ENCODE peak calls at places on chromosomes 16 and 17, in six cellular contexts. P is right atrium auricular region, G is ovary, E is heart left ventricle, X is left ventricle myocardium inferior, A is neural progenitor cell. J is an unnamed sample.
A peak's percentile ranks its signal among the peaks of the same experiment; 100 is the strongest.

GRCh38 chr16:55908641-55909040 is 33.5 kb upstream of the CES5A start:
- DNase-seq in P (no peak), G (no peak), E (no peak), X (no peak), A (no peak), J (no peak)

GRCh38 chr16:55439101-55439690 is 39.8 kb upstream of the MMP2 start:
- DNase-seq in P (no peak), G (no peak), E (no peak), X (no peak), A (no peak), J (no peak)

GRCh38 chr16:75109732-75110243 is 6.8 kb downstream of the LDHD start:
- DNase-seq in P (no peak), G (peak; percentile 42), E (peak; percentile 91), X (peak; percentile 78), A (no peak), J (peak; percentile 85)

GRCh38 chr17:38574712-38575111 is 31.0 kb downstream of the SRCIN1 start:
- DNase-seq in P (no peak), G (no peak), E (no peak), X (no peak), A (no peak), J (no peak)

GRCh38 chr16:85639529-85640253 is 26.6 kb downstream of the GSE1 start:
- DNase-seq in P (peak; percentile 61), G (no peak), E (peak; percentile 91), X (peak; percentile 79), A (no peak), J (no peak)

GRCh38 chr16:25523183-25523582 is 168.6 kb upstream of the HS3ST4 start:
- DNase-seq in P (no peak), G (no peak), E (no peak), X (no peak), A (no peak), J (no peak)

GRCh38 chr17:67559381-67559966 is 158.3 kb upstream of the NOL11 start:
- DNase-seq in P (no peak), G (no peak), E (no peak), X (no peak), A (no peak), J (peak; percentile 38)

GRCh38 chr16:67169642-67170167 is 633 bp upstream of the NOL3 start:
- DNase-seq in P (no peak), G (peak; percentile 58), E (no peak), X (no peak), A (peak; percentile 93), J (no peak)

GRCh38 chr16:85821441-85821901 is 22.0 kb downstream of the COX4I1 start:
- DNase-seq in P (peak; percentile 74), G (peak; percentile 72), E (peak; percentile 75), X (peak; percentile 73), A (peak; percentile 87), J (peak; percentile 84)

GRCh38 chr16:88922114-88922825 is 54.7 kb downstream of the CBFA2T3 start:
- DNase-seq in P (peak; percentile 88), G (peak; percentile 51), E (peak; percentile 93), X (peak; percentile 89), A (peak; percentile 54), J (peak; percentile 82)

GRCh38 chr17:80260791-80261158 is at the start of gene RNF213:
- DNase-seq in P (no peak), G (peak; percentile 56), E (peak; percentile 56), X (peak; percentile 62), A (peak; percentile 79), J (peak; percentile 83)

GRCh38 chr16:7405166-7405565 is 72.5 kb downstream of the RBFOX1 start:
- DNase-seq in P (no peak), G (no peak), E (peak; percentile 78), X (peak; percentile 64), A (peak; percentile 82), J (peak; percentile 7)

GRCh38 chr17:41932821-41933389 is 2.5 kb downstream of the ODAD4 start:
- DNase-seq in P (no peak), G (no peak), E (no peak), X (no peak), A (no peak), J (no peak)

GRCh38 chr16:57576429-57576870 is 34.0 kb downstream of the ADGRG5 start:
- DNase-seq in P (peak; percentile 79), G (peak; percentile 71), E (peak; percentile 61), X (peak; percentile 73), A (peak; percentile 86), J (no peak)

GRCh38 chr16:57720142-57720575 is 15.4 kb upstream of the KATNB1 start:
- DNase-seq in P (no peak), G (no peak), E (peak; percentile 52), X (no peak), A (peak; percentile 63), J (no peak)

GRCh38 chr16:57764341-57765159 is 29.0 kb downstream of the KATNB1 start:
- DNase-seq in P (no peak), G (no peak), E (peak; percentile 48), X (no peak), A (peak; percentile 45), J (no peak)

GRCh38 chr17:7404737-7405412 is 978 bp upstream of the TMEM256 start:
- DNase-seq in P (peak; percentile 64), G (peak; percentile 80), E (peak; percentile 68), X (peak; percentile 64), A (peak; percentile 90), J (peak; percentile 70)
- H3K4me3 ChIP-seq in P (peak overlapping the region; percentile 74), G (peak overlapping the region; percentile 65), E (peak overlapping the region; percentile 67), X (peak overlapping the region; percentile 78), A (peak overlapping the region; percentile 97), J (peak overlapping the region; percentile 22)

GRCh38 chr16:64047878-64048277 is 1074.0 kb downstream of the CDH11 start:
- DNase-seq in P (no peak), G (no peak), E (no peak), X (no peak), A (no peak), J (no peak)

GRCh38 chr16:64047207-64047606 is 1074.7 kb downstream of the CDH11 start:
- DNase-seq in P (no peak), G (no peak), E (no peak), X (no peak), A (no peak), J (no peak)

DNA sequence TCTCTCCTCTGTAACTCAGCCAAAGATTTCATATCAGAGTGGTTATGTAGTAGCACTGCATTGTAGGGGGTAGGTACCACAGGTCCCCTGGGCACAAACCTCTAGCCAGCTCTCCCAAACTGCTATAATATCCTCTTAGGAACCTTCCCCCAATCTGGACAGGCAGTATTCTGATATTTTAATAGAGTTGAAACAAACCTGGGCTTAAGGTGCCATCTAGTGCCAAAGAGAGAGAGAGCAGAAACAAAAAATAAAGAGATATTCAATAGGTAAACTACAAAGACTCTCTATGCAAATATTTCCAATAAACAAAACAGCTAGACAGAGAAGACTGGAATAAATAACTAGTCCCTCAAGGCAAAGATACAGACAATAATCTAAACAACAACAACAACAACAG is 1070.0 kb downstream of the CDH11 start:
- DNase-seq in P (no peak), G (no peak), E (no peak), X (no peak), A (peak; percentile 42), J (no peak)
- TF ChIP-seq CTCF in P (no peak), G (no peak), E (no peak), X (peak; percentile 45), A (peak; percentile 71), J (no peak)

GRCh38 chr17:40322417-40323315 is 13.7 kb downstream of the RARA start:
- DNase-seq in P (no peak), G (peak; percentile 82), E (peak; percentile 87), X (peak; percentile 74), A (no peak), J (peak; percentile 87)
- H3K36me3 ChIP-seq in P (no peaks in the 10 kb centered on the region), G (no peaks in the 10 kb centered on the region), E (no peaks in the 10 kb centered on the region), X (no peaks in the 10 kb centered on the region), A (no peaks in the 10 kb centered on the region), J (no peaks in the 10 kb centered on the region)

GRCh38 chr17:50858486-50859225 is 7.5 kb downstream of the TOB1 start:
- DNase-seq in P (no peak), G (no peak), E (no peak), X (no peak), A (no peak), J (no peak)
- H3K4me3 ChIP-seq in P (no peak overlapping the region), G (no peak overlapping the region), E (no peak overlapping the region), X (no peak overlapping the region), A (no peak overlapping the region), J (no peak overlapping the region)

GRCh38 chr17:19718613-19719364 is 2.4 kb upstream of the SLC47A2 start:
- DNase-seq in P (no peak), G (no peak), E (no peak), X (no peak), A (no peak), J (no peak)
- TF ChIP-seq CTCF in P (no peak), G (no peak), E (no peak), X (no peak), A (peak; percentile 27), J (no peak)

GRCh38 chr17:9973689-9974459 is 68.8 kb upstream of the RCVRN start:
- DNase-seq in P (no peak), G (no peak), E (peak; percentile 17), X (no peak), A (no peak), J (peak; percentile 40)

GRCh38 chr17:9977175-9977574 is 72.1 kb upstream of the RCVRN start:
- DNase-seq in P (no peak), G (no peak), E (no peak), X (no peak), A (no peak), J (no peak)

GRCh38 chr17:9971991-9972390 is 66.9 kb upstream of the RCVRN start:
- DNase-seq in P (peak; percentile 82), G (peak; percentile 62), E (peak; percentile 80), X (peak; percentile 83), A (no peak), J (peak; percentile 70)

GRCh38 chr17:9976283-9977009 is 71.4 kb upstream of the RCVRN start:
- DNase-seq in P (no peak), G (no peak), E (no peak), X (no peak), A (no peak), J (no peak)

DNA sequence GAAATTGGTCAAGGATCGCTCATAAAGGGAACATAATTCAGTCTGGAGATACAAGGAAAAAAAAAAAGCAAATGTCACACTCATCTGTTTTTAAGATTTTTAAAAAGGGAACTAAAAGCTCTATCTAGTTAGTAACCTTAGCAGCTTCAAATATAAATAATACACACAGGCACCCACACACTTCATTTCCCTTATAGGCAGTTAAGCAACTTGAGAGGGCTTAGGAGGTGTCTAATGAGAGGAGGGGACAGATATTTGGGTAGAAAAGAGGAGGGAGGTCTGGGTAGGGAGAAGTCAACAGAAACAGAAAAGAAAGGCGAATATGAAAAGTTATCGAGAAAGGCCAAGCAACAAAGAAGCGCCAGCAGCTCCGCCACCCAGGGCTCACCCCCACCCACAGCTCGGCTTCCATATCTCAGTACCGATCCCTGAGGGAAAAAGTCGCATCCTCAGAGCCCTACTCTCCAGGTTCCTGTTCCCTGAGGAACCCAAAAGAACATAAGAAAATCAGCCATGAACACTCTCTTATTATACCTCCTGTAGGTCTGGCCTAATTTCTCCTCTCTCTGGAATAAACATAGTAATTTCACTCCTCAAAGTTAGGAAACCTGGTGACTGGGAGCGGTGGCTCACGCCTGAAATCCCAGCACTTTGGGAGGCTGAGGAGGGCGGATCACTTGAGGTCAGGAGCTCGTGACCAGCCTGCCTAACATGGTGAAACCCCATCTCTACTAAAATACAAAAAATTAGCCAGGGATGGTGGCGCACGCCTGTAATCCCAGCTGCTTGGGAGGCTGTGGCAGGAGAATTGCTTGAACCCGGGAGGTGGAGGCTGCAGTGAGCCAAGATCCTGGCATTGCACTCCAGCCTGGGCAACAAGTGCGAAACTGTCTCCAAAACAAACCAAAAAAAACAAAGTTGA is 69.7 kb upstream of the RCVRN start:
- DNase-seq in P (no peak), G (no peak), E (no peak), X (no peak), A (no peak), J (no peak)
- H3K36me3 ChIP-seq in P (no peaks in the 10 kb centered on the region), G (no peaks in the 10 kb centered on the region), E (no peaks in the 10 kb centered on the region), X (no peaks in the 10 kb centered on the region), A (no peaks in the 10 kb centered on the region), J (no peaks in the 10 kb centered on the region)